ENCODE peak calls at places on chromosome 11, in six cellular contexts. One of them, this sample, is unnamed.

GRCh38 chr11:122697636-122698167 is 42.2 kb downstream of the UBASH3B start:
- DNase-seq in CD8-positive, alpha-beta memory T cell: no peak
- DNase-seq in left kidney: peak
- DNase-seq in SW480: peak
- DNase-seq in RCC 7860: peak
- DNase-seq in posterior cingulate gyrus: no peak
- DNase-seq in this sample: no peak

GRCh38 chr11:11977206-11977938 is 31.1 kb downstream of the DKK3 start:
- DNase-seq in posterior cingulate gyrus: no peak
- DNase-seq in left kidney: peak
- DNase-seq in SW480: peak
- DNase-seq in CD8-positive, alpha-beta memory T cell: no peak
- DNase-seq in RCC 7860: peak
- DNase-seq in this sample: no peak

GRCh38 chr11:112225753-112226061 is 521 bp upstream of the PTS start:
- DNase-seq in SW480: no peak
- DNase-seq in posterior cingulate gyrus: no peak
- DNase-seq in left kidney: no peak
- DNase-seq in RCC 7860: no peak
- DNase-seq in CD8-positive, alpha-beta memory T cell: no peak
- DNase-seq in this sample: no peak

GRCh38 chr11:124743050-124743449 is 3.3 kb downstream of the NRGN start:
- DNase-seq in CD8-positive, alpha-beta memory T cell: no peak
- DNase-seq in left kidney: no peak
- DNase-seq in posterior cingulate gyrus: no peak
- DNase-seq in RCC 7860: no peak
- DNase-seq in SW480: no peak
- DNase-seq in this sample: no peak

GRCh38 chr11:14075118-14075601 is 112.6 kb downstream of the SPON1 start:
- DNase-seq in left kidney: no peak
- DNase-seq in SW480: peak
- DNase-seq in posterior cingulate gyrus: no peak
- DNase-seq in RCC 7860: no peak
- DNase-seq in CD8-positive, alpha-beta memory T cell: peak
- DNase-seq in this sample: no peak

GRCh38 chr11:57324154-57324885 is 432 bp downstream of the TNKS1BP1 start:
- DNase-seq in SW480: peak
- DNase-seq in left kidney: peak
- DNase-seq in RCC 7860: no peak
- DNase-seq in CD8-positive, alpha-beta memory T cell: no peak
- DNase-seq in posterior cingulate gyrus: peak
- DNase-seq in this sample: no peak

GRCh38 chr11:10855295-10855694 is 2.6 kb downstream of the ZBED5 start:
- DNase-seq in posterior cingulate gyrus: no peak
- DNase-seq in CD8-positive, alpha-beta memory T cell: no peak
- DNase-seq in RCC 7860: no peak
- DNase-seq in left kidney: no peak
- DNase-seq in SW480: no peak
- DNase-seq in this sample: no peak

GRCh38 chr11:72799441-72799840 is 5.6 kb upstream of the STARD10 start:
- DNase-seq in CD8-positive, alpha-beta memory T cell: no peak
- DNase-seq in SW480: no peak
- DNase-seq in RCC 7860: no peak
- DNase-seq in posterior cingulate gyrus: no peak
- DNase-seq in left kidney: no peak
- DNase-seq in this sample: no peak

GRCh38 chr11:73939096-73939495 is 11.7 kb upstream of the DNAJB13 start:
- DNase-seq in SW480: no peak
- DNase-seq in posterior cingulate gyrus: no peak
- DNase-seq in CD8-positive, alpha-beta memory T cell: no peak
- DNase-seq in left kidney: no peak
- DNase-seq in RCC 7860: peak
- DNase-seq in this sample: no peak

GRCh38 chr11:109241988-109242387 is 180.0 kb upstream of the C11orf87 start:
- DNase-seq in CD8-positive, alpha-beta memory T cell: no peak
- DNase-seq in RCC 7860: no peak
- DNase-seq in SW480: no peak
- DNase-seq in posterior cingulate gyrus: no peak
- DNase-seq in left kidney: no peak
- DNase-seq in this sample: no peak

GRCh38 chr11:123306531-123306930 is 111.5 kb upstream of the CLMP start:
- DNase-seq in posterior cingulate gyrus: no peak
- DNase-seq in SW480: no peak
- DNase-seq in CD8-positive, alpha-beta memory T cell: no peak
- DNase-seq in RCC 7860: no peak
- DNase-seq in left kidney: no peak
- DNase-seq in this sample: no peak

GRCh38 chr11:78281511-78281910 is 92.8 kb downstream of the USP35 start:
- DNase-seq in RCC 7860: no peak
- DNase-seq in posterior cingulate gyrus: no peak
- DNase-seq in CD8-positive, alpha-beta memory T cell: no peak
- DNase-seq in left kidney: no peak
- DNase-seq in SW480: no peak
- DNase-seq in this sample: no peak

GRCh38 chr11:59822989-59823566 is 12.5 kb upstream of the MRPL16 start:
- DNase-seq in CD8-positive, alpha-beta memory T cell: no peak
- DNase-seq in posterior cingulate gyrus: no peak
- DNase-seq in SW480: peak
- DNase-seq in left kidney: peak
- DNase-seq in RCC 7860: peak
- DNase-seq in this sample: no peak

GRCh38 chr11:65780770-65781151 is at the start of gene AP5B1:
- DNase-seq in RCC 7860: peak
- DNase-seq in posterior cingulate gyrus: peak
- DNase-seq in left kidney: peak
- DNase-seq in SW480: peak
- DNase-seq in CD8-positive, alpha-beta memory T cell: peak
- DNase-seq in this sample: no peak

GRCh38 chr11:91373497-91373896 is 851.1 kb upstream of the FAT3 start:
- DNase-seq in left kidney: no peak
- DNase-seq in SW480: no peak
- DNase-seq in CD8-positive, alpha-beta memory T cell: no peak
- DNase-seq in RCC 7860: no peak
- DNase-seq in posterior cingulate gyrus: no peak
- DNase-seq in this sample: no peak

GRCh38 chr11:124915541-124916369 is 3.3 kb upstream of the HEPN1 start:
- DNase-seq in left kidney: no peak
- DNase-seq in SW480: no peak
- DNase-seq in posterior cingulate gyrus: no peak
- DNase-seq in CD8-positive, alpha-beta memory T cell: no peak
- DNase-seq in RCC 7860: no peak
- DNase-seq in this sample: no peak

GRCh38 chr11:10385696-10386095 is 69.4 kb upstream of the AMPD3 start:
- DNase-seq in CD8-positive, alpha-beta memory T cell: no peak
- DNase-seq in RCC 7860: no peak
- DNase-seq in SW480: no peak
- DNase-seq in posterior cingulate gyrus: no peak
- DNase-seq in left kidney: no peak
- DNase-seq in this sample: no peak

GRCh38 chr11:117220568-117220967 is 11.3 kb downstream of the PCSK7 start:
- DNase-seq in CD8-positive, alpha-beta memory T cell: no peak
- DNase-seq in left kidney: no peak
- DNase-seq in posterior cingulate gyrus: peak
- DNase-seq in SW480: no peak
- DNase-seq in RCC 7860: no peak
- DNase-seq in this sample: no peak

This sample was measured in hypothalamus.